ENCODE peak calls at places on chromosomes 7 and 10, in nine cellular contexts. J is transverse colon; V is stimulated activated CD8-positive, alpha-beta memory T cell treated with anti-CD3 and anti-CD28 coated beads, Interleukin-2, amount 100 ng/mL, for 1 hour; K is brain microvascular endothelial cell; W is kidney epithelial cell; H is astrocyte of the spinal cord; M is small intestine; G is left cardiac atrium; C is NCI-H1092. X is an unnamed sample.

GRCh38 chr7:119664601-119665000 is 608.4 kb upstream of the KCND2 start:
- DNase-seq in J (no peak), V (no peak), K (peak; percentile 68), W (peak; percentile 67), H (peak; percentile 77), M (no peak), G (no peak), C (no peak), X (no peak)

GRCh38 chr7:88243345-88243909 is 23.6 kb upstream of the SRI start:
- DNase-seq in J (no peak), V (no peak), K (peak; percentile 54), W (no peak), H (peak; percentile 73), M (peak; percentile 55), G (no peak), C (peak; percentile 16), X (peak; percentile 22)

GRCh38 chr10:79159141-79159619 is 90.4 kb downstream of the ZMIZ1 start:
- DNase-seq in J (no peak), V (no peak), K (peak; percentile 71), W (no peak), H (peak; percentile 87), M (no peak), G (peak; percentile 72), C (no peak), X (no peak)

GRCh38 chr7:129784783-129785456 is 167.8 kb downstream of the UBE2H start:
- DNase-seq in J (peak; percentile 61), V (no peak), K (no peak), W (no peak), H (no peak), M (peak; percentile 37), G (no peak), C (no peak), X (no peak)

GRCh38 chr10:114306116-114306973 is 67.3 kb downstream of the VWA2 start:
- DNase-seq in J (no peak), V (no peak), K (peak; percentile 98), W (peak; percentile 98), H (peak; percentile 98), M (no peak), G (no peak), C (no peak), X (no peak)

GRCh38 chr7:42104231-42104630 is 132.8 kb downstream of the GLI3 start:
- DNase-seq in J (no peak), V (no peak), K (no peak), W (no peak), H (no peak), M (no peak), G (no peak), C (no peak), X (no peak)

GRCh38 chr7:3207387-3207786 is 93.7 kb upstream of the SDK1 start:
- DNase-seq in J (no peak), V (no peak), K (no peak), W (no peak), H (no peak), M (no peak), G (no peak), C (no peak), X (no peak)

GRCh38 chr7:155303039-155303593 is 5.4 kb downstream of the INSIG1 start:
- DNase-seq in J (no peak), V (no peak), K (no peak), W (no peak), H (no peak), M (no peak), G (no peak), C (no peak), X (no peak)

GRCh38 chr10:8052344-8052969 is 2.0 kb upstream of the GATA3 start:
- DNase-seq in J (no peak), V (no peak), K (no peak), W (no peak), H (peak; percentile 45), M (no peak), G (no peak), C (no peak), X (no peak)

GRCh38 chr7:31066516-31067130 is 14.5 kb downstream of the ADCYAP1R1 start:
- DNase-seq in J (no peak), V (no peak), K (no peak), W (no peak), H (no peak), M (no peak), G (no peak), C (peak; percentile 19), X (no peak)

GRCh38 chr10:103784723-103785418 is 70.5 kb downstream of the SH3PXD2A start:
- DNase-seq in J (peak; percentile 87), V (no peak), K (no peak), W (no peak), H (no peak), M (peak; percentile 51), G (no peak), C (no peak), X (no peak)

GRCh38 chr7:157869793-157870192 is 533.0 kb downstream of the DNAJB6 start:
- DNase-seq in J (no peak), V (no peak), K (no peak), W (no peak), H (no peak), M (no peak), G (no peak), C (no peak), X (no peak)

GRCh38 chr7:27586825-27587224 is 75.9 kb downstream of the HIBADH start:
- DNase-seq in J (peak; percentile 49), V (no peak), K (no peak), W (no peak), H (no peak), M (peak; percentile 28), G (no peak), C (peak; percentile 68), X (peak; percentile 81)

GRCh38 chr7:78716876-78717275 is 736.6 kb downstream of the MAGI2 start:
- DNase-seq in J (no peak), V (no peak), K (no peak), W (no peak), H (no peak), M (no peak), G (no peak), C (no peak), X (no peak)

X was measured in NCI-H345.